ENCODE peak calls at places on chromosomes 6 and 20, in seven cellular contexts. W is LoVo; V is iPS DF 6.9; C is HCEC 1CT; P is NAMALWA; O is NCI-H524; X is CD8-positive, alpha-beta memory T cell. N is an unnamed sample.

GRCh38 chr6:160139420-160139851 is 17.8 kb downstream of the SLC22A1 start:
- DNase-seq in W (peak), V (no peak), C (peak), P (no peak), O (no peak), X (no peak), N (no peak)

GRCh38 chr6:136523196-136523595 is 27.0 kb downstream of the MAP7 start:
- DNase-seq in W (no peak), V (no peak), C (no peak), P (no peak), O (no peak), X (no peak), N (no peak)

GRCh38 chr20:49288250-49288751 is 10.4 kb upstream of the ZNFX1 start:
- DNase-seq in W (no peak), V (no peak), C (no peak), P (peak), O (no peak), X (no peak), N (no peak)

GRCh38 chr6:145863988-145864616 is 49.5 kb upstream of the FBXO30 start:
- DNase-seq in W (no peak), V (no peak), C (no peak), P (peak), O (no peak), X (no peak), N (no peak)

GRCh38 chr6:129717287-129717686 is 7.3 kb upstream of the ARHGAP18 start:
- DNase-seq in W (peak), V (no peak), C (peak), P (no peak), O (no peak), X (no peak), N (no peak)

GRCh38 chr6:45880139-45880538 is 135.5 kb downstream of the CLIC5 start:
- DNase-seq in W (peak), V (no peak), C (no peak), P (no peak), O (no peak), X (no peak), N (no peak)

GRCh38 chr6:11243861-11244260 is 11.4 kb upstream of the NEDD9 start:
- DNase-seq in W (no peak), V (no peak), C (no peak), P (no peak), O (no peak), X (no peak), N (no peak)

GRCh38 chr20:62508641-62509051 is 32.9 kb upstream of the GATA5 start:
- DNase-seq in W (no peak), V (no peak), C (no peak), P (peak), O (no peak), X (no peak), N (no peak)

GRCh38 chr6:160102956-160103824 is 18.4 kb upstream of the SLC22A1 start:
- DNase-seq in W (no peak), V (peak), C (peak), P (peak), O (peak), X (peak), N (no peak)

GRCh38 chr20:57651977-57652864 is 32.0 kb upstream of the ZBP1 start:
- DNase-seq in W (no peak), V (no peak), C (no peak), P (no peak), O (no peak), X (no peak), N (peak)

GRCh38 chr6:105759946-105760345 is 326.2 kb upstream of the PRDM1 start:
- DNase-seq in W (no peak), V (no peak), C (peak), P (no peak), O (no peak), X (no peak), N (no peak)

GRCh38 chr6:41658551-41659069 is 20.3 kb downstream of the MDFI start:
- DNase-seq in W (no peak), V (no peak), C (no peak), P (no peak), O (no peak), X (no peak), N (no peak)

GRCh38 chr6:125164696-125165095 is 11.1 kb downstream of the TPD52L1 start:
- DNase-seq in W (no peak), V (no peak), C (no peak), P (no peak), O (no peak), X (no peak), N (no peak)

GRCh38 chr6:142839686-142840040 is 105.3 kb downstream of the HIVEP2 start:
- DNase-seq in W (no peak), V (no peak), C (peak), P (no peak), O (no peak), X (no peak), N (no peak)

GRCh38 chr6:36126553-36127458 is 3.5 kb upstream of the MAPK13 start:
- DNase-seq in W (no peak), V (no peak), C (peak), P (no peak), O (no peak), X (no peak), N (no peak)

N was measured in B cell.